ENCODE peak calls at places on chromosomes 3 and 15, in four cellular contexts. N is fibroblast of pulmonary artery, O is astrocyte of the cerebellum, M is IMR-90. D is an unnamed sample.

GRCh38 chr15:56215769-56216168 is 27.9 kb downstream of the RFX7 start:
- DNase-seq in O (peak), N (peak), M (peak), D (peak)

GRCh38 chr15:39946862-39947261 is 12.9 kb downstream of the EIF2AK4 start:
- DNase-seq in O (no peak), N (peak), M (peak), D (peak)

GRCh38 chr15:57866149-57866736 is 159.7 kb downstream of the POLR2M start:
- DNase-seq in M (peak), N (peak), O (no peak), D (peak)

GRCh38 chr3:126581569-126581968 is 22.8 kb upstream of the C3orf22 start:
- DNase-seq in O (no peak), N (no peak), M (no peak), D (no peak)

GRCh38 chr3:62036726-62037125 is 336.6 kb downstream of the FEZF2 start:
- DNase-seq in N (no peak), O (no peak), M (no peak), D (no peak)

GRCh38 chr3:138479355-138479964 is 45.0 kb downstream of the ESYT3 start:
- DNase-seq in O (peak), M (peak), N (peak), D (peak)

GRCh38 chr15:56931674-56932507 is 13.4 kb downstream of the TCF12 start:
- DNase-seq in M (no peak), N (peak), O (no peak), D (no peak)

GRCh38 chr3:195113074-195113473 is 157.9 kb downstream of the XXYLT1 start:
- DNase-seq in N (peak), O (no peak), M (no peak), D (peak)

GRCh38 chr15:68585574-68586273 is 6.9 kb downstream of the CORO2B start:
- DNase-seq in M (no peak), O (no peak), N (no peak), D (no peak)

GRCh38 chr3:11556851-11557644 is 86.7 kb downstream of the VGLL4 start:
- DNase-seq in N (peak), M (peak), O (peak), D (peak)

GRCh38 chr3:187027531-187027936 is 97.2 kb downstream of the ST6GAL1 start:
- DNase-seq in N (no peak), O (no peak), M (no peak), D (no peak)

GRCh38 chr3:30319713-30320112 is 286.7 kb upstream of the TGFBR2 start:
- DNase-seq in O (no peak), N (peak), M (peak), D (peak)
- TF ChIP-seq CTCF in O (peak), N (peak), M (peak), D (peak)

GRCh38 chr3:147015334-147015733 is 391.0 kb downstream of the ZIC4 start:
- DNase-seq in M (no peak), N (no peak), O (no peak), D (no peak)
- H3K4me3 ChIP-seq in M (no peak), N (no peak), O (no peak), D (no peak)

GRCh38 chr3:147415337-147415736 is 6.2 kb downstream of the ZIC1 start:
- DNase-seq in N (no peak), M (no peak), O (no peak), D (no peak)

GRCh38 chr3:147413712-147414325 is 4.7 kb downstream of the ZIC1 start:
- DNase-seq in N (no peak), O (no peak), M (no peak), D (no peak)

GRCh38 chr3:147417896-147418295 is 8.7 kb downstream of the ZIC1 start:
- DNase-seq in N (no peak), M (no peak), O (no peak), D (no peak)

GRCh38 chr3:147414369-147415135 is 5.4 kb downstream of the ZIC1 start:
- DNase-seq in N (no peak), M (no peak), O (no peak), D (no peak)

GRCh38 chr3:147415819-147416218 is 6.7 kb downstream of the ZIC1 start:
- DNase-seq in O (no peak), M (no peak), N (no peak), D (no peak)
- TF ChIP-seq CTCF in O (peak), M (no peak), N (no peak), D (no peak)

GRCh38 chr15:45203182-45203581 is 15.4 kb upstream of the SHF start:
- DNase-seq in O (no peak), N (peak), M (no peak), D (peak)

GRCh38 chr15:45200799-45201556 is 13.2 kb upstream of the SHF start:
- DNase-seq in N (peak), M (peak), O (peak), D (peak)

GRCh38 chr15:45199136-45199810 is 11.5 kb upstream of the SHF start:
- DNase-seq in O (no peak), N (no peak), M (no peak), D (no peak)

GRCh38 chr15:45200001-45200798 is 12.4 kb upstream of the SHF start:
- DNase-seq in O (peak), N (peak), M (peak), D (peak)

GRCh38 chr15:45201557-45202246 is 13.9 kb upstream of the SHF start:
- DNase-seq in M (no peak), N (no peak), O (no peak), D (no peak)
- H3K4me3 ChIP-seq in M (no peak), N (no peak), O (no peak), D (no peak)

GRCh38 chr3:169060037-169060436 is 603.5 kb downstream of the MECOM start:
- DNase-seq in N (peak), M (peak), O (no peak), D (peak)
- TF ChIP-seq CTCF in N (peak), M (peak), O (no peak), D (peak)

D was measured in fibroblast of the aortic adventitia.